ENCODE peak calls at places on chromosomes 12 and 14, in four cellular contexts. H is K562, E is GM12891, Q is GM12878. B is an unnamed sample.

GRCh38 chr12:57226588-57227314 is 2.8 kb upstream of the SHMT2 start:
- DNase-seq in H (peak), E (no peak), Q (no peak), B (no peak)

GRCh38 chr12:129544716-129545115 is 359.1 kb downstream of the TMEM132D start:
- DNase-seq in Q (no peak), H (no peak), E (no peak), B (no peak)

GRCh38 chr14:52267501-52268190 is at the start of gene PTGDR:
- DNase-seq in Q (no peak), E (no peak), H (no peak), B (no peak)

GRCh38 chr14:67526676-67527459 is 6.2 kb upstream of the PLEKHH1 start:
- DNase-seq in H (peak), E (no peak), Q (peak), B (peak)

GRCh38 chr12:76546889-76547288 is 12.7 kb downstream of the OSBPL8 start:
- DNase-seq in H (no peak), Q (no peak), E (no peak), B (no peak)

GRCh38 chr14:90288646-90289355 is 32.4 kb downstream of the PSMC1 start:
- DNase-seq in E (no peak), Q (no peak), H (no peak), B (no peak)

GRCh38 chr12:93595336-93595735 is 22.9 kb downstream of the SOCS2 start:
- DNase-seq in E (no peak), Q (no peak), H (peak), B (no peak)

GRCh38 chr14:42192659-42193425 is 586.2 kb downstream of the LRFN5 start:
- DNase-seq in H (no peak), Q (no peak), E (no peak), B (no peak)

GRCh38 chr14:37939442-37940028 is 268.2 kb upstream of the SSTR1 start:
- DNase-seq in E (no peak), H (no peak), Q (no peak), B (no peak)

GRCh38 chr12:80551897-80552296 is 107.9 kb downstream of the PTPRQ start:
- DNase-seq in E (no peak), H (no peak), Q (no peak), B (no peak)

GRCh38 chr12:31204995-31205582 is 120.9 kb downstream of the SINHCAF start:
- DNase-seq in H (no peak), Q (peak), E (no peak), B (no peak)

GRCh38 chr12:3432868-3433267 is 58.1 kb upstream of the PRMT8 start:
- DNase-seq in H (no peak), Q (no peak), E (no peak), B (no peak)

GRCh38 chr12:31756977-31757420 is 28.2 kb upstream of the AMN1 start:
- DNase-seq in Q (no peak), E (no peak), H (peak), B (no peak)

GRCh38 chr12:132315951-132316350 is 13.4 kb downstream of the GALNT9 start:
- DNase-seq in H (no peak), E (no peak), Q (no peak), B (no peak)

GRCh38 chr12:98126637-98127335 is 388.6 kb upstream of the TMPO start:
- DNase-seq in Q (no peak), E (no peak), H (no peak), B (no peak)

GRCh38 chr12:10409387-10409786 is at the start of gene KLRC4:
- DNase-seq in Q (no peak), E (no peak), H (peak), B (peak)

GRCh38 chr14:24556756-24557155 is 19.3 kb downstream of the CTSG start:
- DNase-seq in H (no peak), Q (no peak), E (no peak), B (no peak)
- TF ChIP-seq SPI1 in H (no peak), Q (no peak), E (no peak), B (no peak)

GRCh38 chr12:124666722-124667259 is 99.4 kb upstream of the NCOR2 start:
- DNase-seq in Q (no peak), H (no peak), E (no peak), B (no peak)
- TF ChIP-seq SPI1 in Q (no peak), H (no peak), E (no peak), B (no peak)

DNA sequence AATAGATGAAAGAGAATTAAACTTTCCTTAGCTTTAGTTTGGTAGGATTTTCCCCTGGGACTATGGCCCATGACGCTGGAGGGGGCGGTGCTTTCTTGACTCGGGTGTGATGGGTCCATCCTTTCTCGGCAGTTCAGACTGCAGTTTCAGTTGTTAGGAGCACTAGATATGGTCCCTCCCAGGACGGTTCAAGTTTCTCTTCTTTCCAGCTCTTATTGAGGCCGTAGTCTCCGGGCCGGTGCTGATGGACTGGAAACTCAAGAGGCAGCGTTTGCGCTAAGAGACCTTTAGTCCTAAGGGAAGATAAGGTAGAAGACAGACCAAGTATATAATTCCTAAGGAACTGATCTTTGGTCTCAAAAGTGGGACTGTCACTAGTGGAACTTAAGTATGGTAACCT is 111.2 kb downstream of the RIN3 start:
- DNase-seq in Q (no peak), H (no peak), E (no peak), B (no peak)
- TF ChIP-seq SPI1 in Q (no peak), H (no peak), E (no peak), B (no peak)

GRCh38 chr12:122858171-122858570 is 22.9 kb downstream of the HIP1R start:
- DNase-seq in Q (no peak), H (no peak), E (no peak), B (no peak)
- TF ChIP-seq SPI1 in Q (no peak), H (no peak), E (no peak), B (no peak)

GRCh38 chr14:60732840-60733483 is 1.6 kb upstream of the MNAT1 start:
- DNase-seq in Q (no peak), H (no peak), E (no peak), B (no peak)

GRCh38 chr14:60734465-60735242 is at the start of gene MNAT1:
- DNase-seq in Q (peak), E (no peak), H (peak), B (peak)

GRCh38 chr14:60738843-60739508 is 4.4 kb downstream of the MNAT1 start:
- DNase-seq in Q (no peak), H (no peak), E (no peak), B (no peak)

DNA sequence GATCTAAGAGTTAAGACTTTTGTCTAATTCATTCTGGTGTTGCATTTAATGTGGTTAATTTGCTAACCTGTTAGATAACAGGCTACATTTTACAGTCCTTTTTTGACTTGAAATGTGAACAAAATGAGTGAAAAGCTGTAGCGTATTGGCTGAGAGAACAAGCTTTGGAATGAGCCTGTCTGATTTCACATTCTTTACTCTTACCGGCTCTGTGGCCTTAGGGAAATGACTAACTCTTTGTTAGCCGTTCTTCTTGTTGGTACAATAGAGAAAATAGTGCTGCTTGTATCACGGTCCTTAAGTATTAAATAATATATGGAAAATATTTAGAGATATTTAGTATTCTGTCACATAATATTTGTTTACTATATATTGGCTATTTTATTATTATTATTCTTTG is 1.9 kb downstream of the MNAT1 start:
- DNase-seq in H (no peak), Q (no peak), E (no peak), B (no peak)
- TF ChIP-seq SPI1 in H (no peak), Q (no peak), E (no peak), B (no peak)